ENCODE peak calls at places on chromosomes 12 and 14, in eight cellular contexts. W is Peyer's patch, C is cardiac muscle cell, P is cardiac fibroblast, F is neural crest cell, D is endothelial cell, G is heart left ventricle, J is natural killer cell. Y is an unnamed sample.

GRCh38 chr14:80940146-80940545 is 1.4 kb downstream of the CEP128 start:
- DNase-seq in C (no peak), W (no peak), J (no peak), D (no peak), G (no peak), P (no peak), F (no peak), Y (no peak)

GRCh38 chr12:47545938-47546609 is 159.8 kb downstream of the RPAP3 start:
- DNase-seq in P (no peak), D (no peak), J (no peak), C (no peak), F (no peak), W (no peak), G (no peak), Y (no peak)

GRCh38 chr14:51652168-51653095 is 722 bp downstream of the FRMD6 start:
- DNase-seq in G (peak), D (peak), W (peak), F (no peak), J (peak), P (no peak), C (no peak), Y (no peak)

GRCh38 chr12:12474471-12474928 is 88.2 kb downstream of the DUSP16 start:
- DNase-seq in J (no peak), C (no peak), D (no peak), G (no peak), W (no peak), F (no peak), P (peak), Y (no peak)

GRCh38 chr12:21713138-21713537 is 55.5 kb upstream of the LDHB start:
- DNase-seq in D (no peak), C (no peak), P (no peak), W (no peak), J (no peak), G (no peak), F (no peak), Y (no peak)

GRCh38 chr14:64604001-64604400 is 54.2 kb downstream of the PPP1R36 start:
- DNase-seq in G (no peak), F (no peak), C (no peak), W (no peak), J (no peak), P (peak), D (no peak), Y (no peak)

GRCh38 chr14:36690301-36691020 is 28.8 kb downstream of the PAX9 start:
- DNase-seq in D (no peak), C (no peak), G (no peak), J (no peak), F (no peak), W (no peak), P (peak), Y (no peak)

GRCh38 chr14:90488256-90488655 is 91.4 kb downstream of the CALM1 start:
- DNase-seq in F (no peak), C (no peak), D (no peak), G (no peak), W (no peak), P (no peak), J (no peak), Y (no peak)

GRCh38 chr12:110733857-110734373 is 8.8 kb downstream of the PPP1CC start:
- DNase-seq in P (no peak), W (peak), D (no peak), C (no peak), J (no peak), F (no peak), G (no peak), Y (no peak)

GRCh38 chr14:102450206-102451063 is 59.1 kb downstream of the ANKRD9 start:
- DNase-seq in P (no peak), C (no peak), F (no peak), G (no peak), D (no peak), W (no peak), J (no peak), Y (no peak)

GRCh38 chr14:88621090-88621489 is 58.3 kb downstream of the ZC3H14 start:
- DNase-seq in W (no peak), G (no peak), J (no peak), D (no peak), F (no peak), P (no peak), C (no peak), Y (no peak)

GRCh38 chr12:114342651-114343050 is 63.3 kb downstream of the TBX5 start:
- DNase-seq in D (no peak), C (no peak), P (no peak), F (no peak), G (no peak), J (no peak), W (no peak), Y (no peak)

GRCh38 chr14:29892327-29892726 is 35.3 kb downstream of the PRKD1 start:
- DNase-seq in G (no peak), P (peak), F (no peak), W (no peak), C (no peak), D (no peak), J (no peak), Y (no peak)

GRCh38 chr14:21672116-21672515 is 1.5 kb downstream of the OR4E1 start:
- DNase-seq in G (no peak), P (peak), C (no peak), F (no peak), D (no peak), W (no peak), J (no peak), Y (no peak)

GRCh38 chr12:67483871-67484554 is 164.5 kb upstream of the DYRK2 start:
- DNase-seq in G (no peak), W (no peak), P (no peak), J (no peak), F (no peak), D (no peak), C (no peak), Y (no peak)

GRCh38 chr12:113392988-113393579 is 10.6 kb downstream of the SDS start:
- DNase-seq in C (no peak), D (no peak), J (no peak), P (peak), W (no peak), F (peak), G (no peak), Y (no peak)

GRCh38 chr12:53972722-53973092 is 219 bp upstream of the HOXC11 start:
- DNase-seq in G (no peak), W (no peak), D (no peak), F (no peak), C (no peak), P (no peak), J (no peak), Y (no peak)

GRCh38 chr14:29927596-29928341 is at the start of gene PRKD1:
- DNase-seq in D (peak), W (peak), F (peak), P (peak), J (no peak), G (peak), C (peak), Y (no peak)

GRCh38 chr12:90519285-90519684 is 435.7 kb downstream of the CCER1 start:
- DNase-seq in F (no peak), P (no peak), W (no peak), C (no peak), G (no peak), D (no peak), J (no peak), Y (no peak)

GRCh38 chr12:88471641-88472040 is 108.6 kb downstream of the KITLG start:
- DNase-seq in C (no peak), P (peak), F (no peak), J (no peak), G (no peak), W (no peak), D (no peak), Y (no peak)

DNA sequence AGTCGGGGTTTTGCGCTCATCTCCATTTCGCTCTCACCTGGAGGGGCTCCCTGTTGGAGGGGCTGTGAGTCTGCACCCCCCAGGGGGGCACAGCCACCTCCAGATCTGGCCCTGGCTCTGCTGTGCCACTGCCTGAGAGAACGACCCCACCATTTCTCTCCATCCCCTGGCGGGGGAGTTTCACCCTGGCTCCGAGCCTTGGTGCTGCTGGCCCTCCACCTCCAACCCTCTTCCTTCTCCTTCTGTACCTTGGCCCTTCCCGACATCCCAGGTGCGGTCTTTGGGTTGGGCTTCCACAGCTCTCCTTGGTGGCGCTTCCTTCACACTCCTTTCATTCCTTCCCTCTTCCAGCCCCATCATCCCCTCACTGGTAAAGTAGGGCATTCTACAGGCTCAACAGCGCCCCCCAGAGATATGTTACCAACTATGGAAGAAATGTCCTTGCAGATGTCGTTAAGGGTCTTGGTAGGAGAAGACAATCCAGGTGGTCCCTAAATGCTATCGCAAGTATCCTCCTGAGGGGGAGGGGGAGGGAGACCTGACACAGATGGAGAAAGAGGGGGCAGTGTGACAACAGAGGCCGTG is 16.3 kb downstream of the SERPINA1 start:
- DNase-seq in C (no peak), D (no peak), W (peak), G (no peak), F (no peak), P (no peak), J (no peak), Y (peak)
- TF ChIP-seq CTCF in C (no peak), D (no peak), W (no peak), G (no peak), F (no peak), P (no peak), J (no peak), Y (peak)

GRCh38 chr12:65123435-65124063 is 2.4 kb upstream of the WIF1 start:
- DNase-seq in C (peak), F (no peak), W (no peak), J (no peak), P (peak), D (peak), G (no peak), Y (no peak)
- TF ChIP-seq CTCF in C (peak), F (peak), W (no peak), J (peak), P (peak), D (peak), G (peak), Y (peak)

DNA sequence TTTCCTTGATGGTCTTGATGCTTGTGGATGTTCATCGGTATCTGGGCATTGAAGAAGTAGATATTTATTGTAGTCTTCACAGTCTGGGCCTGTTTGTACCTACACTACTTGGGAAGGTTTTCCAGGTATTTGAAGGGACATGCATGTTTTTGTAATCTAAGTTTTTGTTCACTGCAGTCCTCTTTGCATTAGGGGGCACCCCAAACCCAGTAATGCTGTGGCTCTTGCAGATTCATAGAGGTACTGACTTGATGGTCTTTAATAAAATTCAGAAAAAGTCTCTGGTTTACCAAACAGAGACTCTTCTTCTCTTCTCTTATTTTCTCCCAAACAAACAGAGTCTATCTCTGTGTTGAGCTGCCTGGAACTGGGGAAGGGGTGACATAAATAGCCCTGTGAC is 150.9 kb upstream of the SLC16A7 start:
- DNase-seq in C (no peak), J (no peak), P (peak), G (no peak), D (no peak), F (no peak), W (no peak), Y (no peak)
- TF ChIP-seq CTCF in C (peak), J (no peak), P (peak), G (peak), D (no peak), F (no peak), W (no peak), Y (no peak)

GRCh38 chr12:2797721-2798418 is 3.1 kb downstream of the FKBP4 start:
- DNase-seq in W (no peak), F (no peak), C (no peak), P (peak), D (no peak), J (no peak), G (peak), Y (no peak)

GRCh38 chr12:2795291-2796186 is 769 bp downstream of the FKBP4 start:
- DNase-seq in F (peak), J (peak), P (peak), C (peak), D (peak), W (peak), G (peak), Y (no peak)

GRCh38 chr12:2794736-2795289 is at the start of gene FKBP4:
- DNase-seq in W (peak), P (peak), D (peak), C (peak), J (peak), G (peak), F (peak), Y (peak)

GRCh38 chr12:2794261-2794735 is 472 bp upstream of the FKBP4 start:
- DNase-seq in F (no peak), J (peak), G (no peak), W (no peak), P (peak), C (no peak), D (no peak), Y (no peak)

DNA sequence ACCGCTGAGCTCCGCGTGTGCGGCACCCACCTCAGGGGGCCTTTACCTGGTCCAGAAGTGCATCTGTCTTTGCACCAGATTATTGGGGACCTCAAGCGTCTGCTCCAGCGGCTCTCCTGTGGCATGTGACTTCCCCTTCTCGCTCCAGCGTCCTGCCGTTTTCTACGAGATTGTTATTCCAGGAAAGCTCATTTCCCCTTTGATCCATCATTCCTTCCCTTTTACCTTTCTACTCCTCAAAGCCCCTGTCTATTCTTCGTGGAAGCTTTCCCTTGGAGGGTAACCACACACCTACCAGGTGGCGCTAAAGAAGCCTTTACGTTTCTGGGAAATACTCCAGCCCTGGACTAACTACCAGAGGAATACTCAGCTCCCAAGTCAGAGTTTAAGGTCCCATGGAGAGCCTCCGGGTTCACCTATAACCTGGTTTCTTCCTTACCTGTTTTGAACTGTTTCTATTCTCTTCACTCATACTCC is 1.5 kb downstream of the FKBP4 start:
- DNase-seq in F (no peak), G (no peak), J (no peak), P (peak), W (no peak), D (peak), C (no peak), Y (no peak)
- TF ChIP-seq CTCF in F (no peak), G (no peak), J (no peak), P (no peak), W (no peak), D (no peak), C (no peak), Y (no peak)

GRCh38 chr14:59739794-59740193 is 130.8 kb downstream of the RTN1 start:
- DNase-seq in P (peak), D (no peak), G (no peak), C (no peak), J (no peak), F (no peak), W (no peak), Y (no peak)
- TF ChIP-seq CTCF in P (no peak), D (no peak), G (no peak), C (no peak), J (no peak), F (no peak), W (no peak), Y (no peak)

GRCh38 chr12:27309995-27310315 is 22.7 kb upstream of the BMAL2 start:
- DNase-seq in W (no peak), C (no peak), F (no peak), J (no peak), P (no peak), G (no peak), D (no peak), Y (no peak)

GRCh38 chr12:27309293-27309994 is 23.2 kb upstream of the BMAL2 start:
- DNase-seq in C (no peak), F (no peak), G (no peak), J (no peak), P (no peak), D (no peak), W (no peak), Y (no peak)

GRCh38 chr12:27304856-27305255 is 27.8 kb upstream of the BMAL2 start:
- DNase-seq in P (no peak), C (no peak), D (no peak), F (no peak), W (no peak), G (no peak), J (no peak), Y (no peak)

GRCh38 chr12:27303139-27304111 is 29.2 kb upstream of the BMAL2 start:
- DNase-seq in W (no peak), F (no peak), J (no peak), P (peak), D (no peak), G (no peak), C (no peak), Y (no peak)

DNA sequence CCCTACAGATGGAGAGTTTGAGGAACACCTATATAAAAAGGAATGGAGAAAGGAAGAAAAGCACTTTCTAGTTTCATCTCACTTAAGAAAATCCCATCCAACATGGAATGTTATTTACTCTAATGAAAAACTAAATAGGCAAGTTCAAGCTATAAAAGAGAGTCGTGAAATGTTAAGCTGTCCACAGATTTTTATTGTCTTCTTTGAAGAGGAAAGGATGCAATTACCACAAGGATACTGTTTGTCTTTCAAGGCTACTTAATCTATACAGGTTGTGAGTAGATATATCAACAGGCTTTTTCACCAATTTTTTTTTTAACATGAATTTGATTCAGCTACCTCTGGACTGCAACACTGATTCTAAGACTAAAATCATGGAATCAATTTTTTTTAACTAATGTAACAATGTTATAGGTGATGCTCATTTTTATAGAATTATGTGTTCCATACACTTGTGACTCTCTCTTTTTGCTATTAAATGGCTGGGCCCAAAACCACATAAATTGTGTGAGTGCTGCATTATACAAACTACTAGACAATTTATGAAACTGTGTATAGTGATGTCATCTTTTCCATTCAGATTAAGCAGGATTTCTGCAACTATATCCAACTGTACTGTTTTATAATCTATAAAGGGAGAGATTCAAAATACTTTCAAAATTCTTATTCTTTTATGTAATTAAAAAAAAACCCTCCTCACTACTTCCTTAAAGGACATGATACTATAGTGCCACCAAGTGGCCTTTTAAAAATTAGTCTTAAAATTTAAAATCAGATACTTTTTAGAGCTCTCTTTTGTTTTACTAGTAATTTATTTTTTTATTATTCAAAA is 26.7 kb upstream of the BMAL2 start:
- DNase-seq in W (no peak), F (no peak), G (no peak), C (peak), P (peak), D (no peak), J (no peak), Y (no peak)
- TF ChIP-seq CTCF in W (peak), F (peak), G (peak), C (peak), P (peak), D (peak), J (peak), Y (peak)

GRCh38 chr14:76091036-76091435 is 60.7 kb upstream of the GPATCH2L start:
- DNase-seq in G (peak), P (peak), W (no peak), F (no peak), J (no peak), C (no peak), D (peak), Y (no peak)
- TF ChIP-seq CTCF in G (peak), P (peak), W (no peak), F (no peak), J (no peak), C (peak), D (no peak), Y (no peak)

DNA sequence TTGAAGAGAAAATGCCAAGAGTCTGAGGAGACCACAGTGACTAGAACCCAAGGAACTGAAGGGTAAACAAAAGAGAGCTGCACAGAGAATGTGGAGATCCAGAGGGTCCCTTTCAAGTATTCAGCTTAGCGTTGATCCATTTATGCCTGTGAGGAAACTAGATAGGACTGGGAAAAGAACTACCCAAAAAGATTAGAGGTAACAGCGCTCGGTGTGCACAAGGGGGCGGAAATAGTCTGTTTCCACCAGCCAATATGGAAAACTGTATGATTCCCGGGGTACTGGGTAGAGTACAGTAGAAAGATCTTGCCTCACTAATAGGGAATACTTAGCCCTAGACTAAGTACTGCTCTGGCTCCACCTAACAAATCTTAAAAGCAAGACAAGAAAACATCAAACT is 135.5 kb downstream of the DPF3 start:
- DNase-seq in P (no peak), W (no peak), D (no peak), G (no peak), J (no peak), C (no peak), F (no peak), Y (no peak)
- TF ChIP-seq CTCF in P (no peak), W (no peak), D (no peak), G (no peak), J (no peak), C (no peak), F (no peak), Y (no peak)

Y was measured in CD14-positive monocyte.